ENCODE peak calls at places on chromosomes 5 and 9, in seven cellular contexts. S is left ventricle myocardium inferior, J is neural progenitor cell, P is NCI-H146, L is endodermal cell, I is right cardiac atrium, D is NCI-H460. N is an unnamed sample.

GRCh38 chr5:157137691-157138090 is 5.0 kb downstream of the MED7 start:
- DNase-seq in S (no peak), J (no peak), P (no peak), L (no peak), I (no peak), D (no peak), N (no peak)

GRCh38 chr5:75051217-75051751 is 1.1 kb downstream of the GCNT4 start:
- DNase-seq in S (no peak), J (no peak), P (no peak), L (peak), I (no peak), D (no peak), N (no peak)

GRCh38 chr5:133063965-133064364 is 12.2 kb downstream of the HSPA4 start:
- DNase-seq in S (no peak), J (no peak), P (no peak), L (no peak), I (no peak), D (no peak), N (no peak)

GRCh38 chr9:120446681-120447080 is 133.3 kb downstream of the CDK5RAP2 start:
- DNase-seq in S (no peak), J (no peak), P (no peak), L (no peak), I (no peak), D (no peak), N (no peak)

GRCh38 chr5:119470851-119471451 is 18.7 kb downstream of the HSD17B4 start:
- DNase-seq in S (no peak), J (peak), P (peak), L (no peak), I (no peak), D (peak), N (no peak)

GRCh38 chr5:4700082-4700481 is 440.0 kb upstream of the ADAMTS16 start:
- DNase-seq in S (peak), J (peak), P (peak), L (peak), I (peak), D (peak), N (peak)

GRCh38 chr5:160543395-160543794 is 121.7 kb downstream of the PTTG1 start:
- DNase-seq in S (no peak), J (no peak), P (no peak), L (no peak), I (no peak), D (no peak), N (no peak)

GRCh38 chr5:134489227-134489944 is 36.1 kb upstream of the JADE2 start:
- DNase-seq in S (no peak), J (no peak), P (no peak), L (no peak), I (no peak), D (no peak), N (no peak)

GRCh38 chr9:33187519-33188218 is 20.5 kb upstream of the B4GALT1 start:
- DNase-seq in S (peak), J (no peak), P (no peak), L (peak), I (peak), D (no peak), N (no peak)

GRCh38 chr5:125075567-125075966 is 329.1 kb upstream of the ZNF608 start:
- DNase-seq in S (no peak), J (no peak), P (no peak), L (no peak), I (no peak), D (no peak), N (no peak)

GRCh38 chr9:135951889-135952663 is 9.1 kb downstream of the UBAC1 start:
- DNase-seq in S (no peak), J (peak), P (peak), L (no peak), I (no peak), D (no peak), N (peak)

GRCh38 chr5:55364537-55365055 is 56.8 kb downstream of the MTREX start:
- DNase-seq in S (no peak), J (no peak), P (no peak), L (no peak), I (no peak), D (no peak), N (no peak)

GRCh38 chr5:69167488-69167845 is 517 bp downstream of the CCNB1 start:
- DNase-seq in S (no peak), J (peak), P (peak), L (no peak), I (no peak), D (no peak), N (peak)

GRCh38 chr5:147558826-147559225 is 49.0 kb upstream of the DPYSL3 start:
- DNase-seq in S (peak), J (peak), P (peak), L (peak), I (peak), D (peak), N (peak)

GRCh38 chr5:138873096-138873885 is 1.8 kb downstream of the LRRTM2 start:
- DNase-seq in S (no peak), J (no peak), P (no peak), L (no peak), I (no peak), D (no peak), N (no peak)

GRCh38 chr9:34984049-34984448 is 5.5 kb upstream of the DNAJB5 start:
- DNase-seq in S (no peak), J (peak), P (no peak), L (peak), I (no peak), D (peak), N (peak)

GRCh38 chr5:74581988-74582365 is 58.6 kb downstream of the ENC1 start:
- DNase-seq in S (no peak), J (no peak), P (no peak), L (no peak), I (no peak), D (no peak), N (no peak)

GRCh38 chr9:115117999-115118470 is at the start of gene TNC:
- DNase-seq in S (peak), J (peak), P (peak), L (peak), I (peak), D (no peak), N (peak)

GRCh38 chr9:134730761-134731496 is 89.3 kb downstream of the COL5A1 start:
- DNase-seq in S (no peak), J (no peak), P (no peak), L (no peak), I (no peak), D (no peak), N (no peak)

GRCh38 chr5:133232911-133233310 is 181.1 kb downstream of the HSPA4 start:
- DNase-seq in S (no peak), J (no peak), P (no peak), L (no peak), I (no peak), D (no peak), N (no peak)

GRCh38 chr5:92930057-92930456 is 651.0 kb downstream of the NR2F1-AS1 start:
- DNase-seq in S (no peak), J (no peak), P (no peak), L (no peak), I (no peak), D (no peak), N (no peak)

GRCh38 chr5:87069974-87070608 is 197.6 kb upstream of the RASA1 start:
- DNase-seq in S (no peak), J (peak), P (no peak), L (peak), I (no peak), D (no peak), N (no peak)

GRCh38 chr9:131500939-131501541 is 1.7 kb upstream of the POMT1 start:
- DNase-seq in S (no peak), J (no peak), P (no peak), L (no peak), I (no peak), D (no peak), N (no peak)

GRCh38 chr9:126519660-126520425 is 93.9 kb upstream of the LMX1B start:
- DNase-seq in S (no peak), J (no peak), P (peak), L (peak), I (no peak), D (no peak), N (no peak)

GRCh38 chr5:96538831-96539250 is 105.8 kb upstream of the PCSK1 start:
- DNase-seq in S (no peak), J (no peak), P (no peak), L (no peak), I (no peak), D (no peak), N (no peak)

N was measured in HEK293T.